ENCODE peak calls at places on chromosomes 6 and 20, in six cellular contexts. One of them, this sample, is unnamed.

GRCh38 chr6:62013719-62014118 is 272.3 kb downstream of the KHDRBS2 start:
- DNase-seq in lung: no peak
- DNase-seq in fibroblast of mammary gland: no peak
- DNase-seq in BJ: no peak
- DNase-seq in left ventricle myocardium inferior: no peak
- DNase-seq in cardiac fibroblast: no peak
- DNase-seq in this sample: no peak

GRCh38 chr6:107185570-107185969 is 70.3 kb upstream of the BEND3 start:
- DNase-seq in left ventricle myocardium inferior: no peak
- DNase-seq in lung: peak
- DNase-seq in fibroblast of mammary gland: peak
- DNase-seq in BJ: no peak
- DNase-seq in cardiac fibroblast: peak
- DNase-seq in this sample: no peak

GRCh38 chr6:169789146-169789943 is 37.9 kb downstream of the ERMARD start:
- DNase-seq in cardiac fibroblast: no peak
- DNase-seq in left ventricle myocardium inferior: no peak
- DNase-seq in lung: no peak
- DNase-seq in BJ: no peak
- DNase-seq in fibroblast of mammary gland: no peak
- DNase-seq in this sample: no peak

GRCh38 chr6:100366419-100366818 is 98.3 kb downstream of the SIM1 start:
- DNase-seq in BJ: no peak
- DNase-seq in cardiac fibroblast: peak
- DNase-seq in fibroblast of mammary gland: peak
- DNase-seq in left ventricle myocardium inferior: no peak
- DNase-seq in lung: no peak
- DNase-seq in this sample: no peak

GRCh38 chr6:104421650-104422049 is 438.1 kb downstream of the HACE1 start:
- DNase-seq in left ventricle myocardium inferior: no peak
- DNase-seq in cardiac fibroblast: no peak
- DNase-seq in BJ: no peak
- DNase-seq in lung: no peak
- DNase-seq in fibroblast of mammary gland: no peak
- DNase-seq in this sample: no peak

GRCh38 chr6:7532232-7532631 is 9.2 kb upstream of the DSP start:
- DNase-seq in BJ: no peak
- DNase-seq in cardiac fibroblast: no peak
- DNase-seq in lung: peak
- DNase-seq in left ventricle myocardium inferior: no peak
- DNase-seq in fibroblast of mammary gland: no peak
- DNase-seq in this sample: no peak

GRCh38 chr6:85004283-85005010 is 240.0 kb upstream of the TBX18 start:
- DNase-seq in left ventricle myocardium inferior: peak
- DNase-seq in fibroblast of mammary gland: peak
- DNase-seq in lung: no peak
- DNase-seq in BJ: no peak
- DNase-seq in cardiac fibroblast: peak
- DNase-seq in this sample: no peak

GRCh38 chr6:79076160-79076559 is 1.9 kb downstream of the PHIP start:
- DNase-seq in fibroblast of mammary gland: peak
- DNase-seq in lung: no peak
- DNase-seq in BJ: no peak
- DNase-seq in left ventricle myocardium inferior: no peak
- DNase-seq in cardiac fibroblast: peak
- DNase-seq in this sample: no peak

GRCh38 chr6:56746767-56747504 is 104.2 kb upstream of the DST start:
- DNase-seq in left ventricle myocardium inferior: no peak
- DNase-seq in fibroblast of mammary gland: no peak
- DNase-seq in cardiac fibroblast: no peak
- DNase-seq in lung: no peak
- DNase-seq in BJ: no peak
- DNase-seq in this sample: no peak

GRCh38 chr6:52904562-52905279 is 4.8 kb downstream of the GSTA3 start:
- DNase-seq in cardiac fibroblast: peak
- DNase-seq in BJ: no peak
- DNase-seq in lung: no peak
- DNase-seq in left ventricle myocardium inferior: no peak
- DNase-seq in fibroblast of mammary gland: peak
- DNase-seq in this sample: no peak

GRCh38 chr20:58891076-58891685 is 38.7 kb downstream of the GNAS start:
- DNase-seq in left ventricle myocardium inferior: peak
- DNase-seq in lung: peak
- DNase-seq in fibroblast of mammary gland: peak
- DNase-seq in cardiac fibroblast: peak
- DNase-seq in BJ: no peak
- DNase-seq in this sample: no peak

GRCh38 chr20:40160151-40160550 is 528.9 kb downstream of the MAFB start:
- DNase-seq in fibroblast of mammary gland: peak
- DNase-seq in BJ: no peak
- DNase-seq in cardiac fibroblast: peak
- DNase-seq in lung: peak
- DNase-seq in left ventricle myocardium inferior: peak
- DNase-seq in this sample: peak

GRCh38 chr6:127131275-127131674 is 12.8 kb downstream of the RSPO3 start:
- DNase-seq in lung: no peak
- DNase-seq in fibroblast of mammary gland: no peak
- DNase-seq in left ventricle myocardium inferior: no peak
- DNase-seq in cardiac fibroblast: no peak
- DNase-seq in BJ: no peak
- DNase-seq in this sample: no peak

GRCh38 chr20:23180451-23180921 is 94.4 kb upstream of the CD93 start:
- DNase-seq in lung: no peak
- DNase-seq in left ventricle myocardium inferior: peak
- DNase-seq in cardiac fibroblast: peak
- DNase-seq in fibroblast of mammary gland: no peak
- DNase-seq in BJ: no peak
- DNase-seq in this sample: no peak

GRCh38 chr6:118876814-118877213 is 17.1 kb upstream of the ASF1A start:
- DNase-seq in fibroblast of mammary gland: peak
- DNase-seq in cardiac fibroblast: peak
- DNase-seq in lung: no peak
- DNase-seq in BJ: no peak
- DNase-seq in left ventricle myocardium inferior: no peak
- DNase-seq in this sample: no peak

GRCh38 chr6:140909156-140909555 is 1223.6 kb upstream of the GJE1 start:
- DNase-seq in fibroblast of mammary gland: peak
- DNase-seq in BJ: no peak
- DNase-seq in lung: no peak
- DNase-seq in left ventricle myocardium inferior: no peak
- DNase-seq in cardiac fibroblast: no peak
- DNase-seq in this sample: no peak

GRCh38 chr6:699319-699718 is 6.4 kb upstream of the EXOC2 start:
- DNase-seq in cardiac fibroblast: peak
- DNase-seq in BJ: no peak
- DNase-seq in left ventricle myocardium inferior: no peak
- DNase-seq in fibroblast of mammary gland: peak
- DNase-seq in lung: no peak
- DNase-seq in this sample: no peak

GRCh38 chr6:15621203-15622044 is 41.4 kb downstream of the DTNBP1 start:
- DNase-seq in lung: peak
- DNase-seq in fibroblast of mammary gland: peak
- DNase-seq in left ventricle myocardium inferior: peak
- DNase-seq in BJ: no peak
- DNase-seq in cardiac fibroblast: peak
- DNase-seq in this sample: no peak

GRCh38 chr6:63347599-63347998 is 27.8 kb upstream of the LGSN start:
- DNase-seq in left ventricle myocardium inferior: no peak
- DNase-seq in cardiac fibroblast: peak
- DNase-seq in BJ: peak
- DNase-seq in fibroblast of mammary gland: peak
- DNase-seq in lung: no peak
- DNase-seq in this sample: no peak

GRCh38 chr6:150633466-150633795 is 33.7 kb downstream of the PLEKHG1 start:
- DNase-seq in left ventricle myocardium inferior: no peak
- DNase-seq in cardiac fibroblast: no peak
- DNase-seq in lung: no peak
- DNase-seq in fibroblast of mammary gland: no peak
- DNase-seq in BJ: no peak
- DNase-seq in this sample: no peak
- H3K4me3 ChIP-seq in left ventricle myocardium inferior: no peak
- H3K4me3 ChIP-seq in cardiac fibroblast: no peak
- H3K4me3 ChIP-seq in lung: no peak
- H3K4me3 ChIP-seq in fibroblast of mammary gland: no peak
- H3K4me3 ChIP-seq in BJ: no peak
- H3K4me3 ChIP-seq in this sample: peak

DNA sequence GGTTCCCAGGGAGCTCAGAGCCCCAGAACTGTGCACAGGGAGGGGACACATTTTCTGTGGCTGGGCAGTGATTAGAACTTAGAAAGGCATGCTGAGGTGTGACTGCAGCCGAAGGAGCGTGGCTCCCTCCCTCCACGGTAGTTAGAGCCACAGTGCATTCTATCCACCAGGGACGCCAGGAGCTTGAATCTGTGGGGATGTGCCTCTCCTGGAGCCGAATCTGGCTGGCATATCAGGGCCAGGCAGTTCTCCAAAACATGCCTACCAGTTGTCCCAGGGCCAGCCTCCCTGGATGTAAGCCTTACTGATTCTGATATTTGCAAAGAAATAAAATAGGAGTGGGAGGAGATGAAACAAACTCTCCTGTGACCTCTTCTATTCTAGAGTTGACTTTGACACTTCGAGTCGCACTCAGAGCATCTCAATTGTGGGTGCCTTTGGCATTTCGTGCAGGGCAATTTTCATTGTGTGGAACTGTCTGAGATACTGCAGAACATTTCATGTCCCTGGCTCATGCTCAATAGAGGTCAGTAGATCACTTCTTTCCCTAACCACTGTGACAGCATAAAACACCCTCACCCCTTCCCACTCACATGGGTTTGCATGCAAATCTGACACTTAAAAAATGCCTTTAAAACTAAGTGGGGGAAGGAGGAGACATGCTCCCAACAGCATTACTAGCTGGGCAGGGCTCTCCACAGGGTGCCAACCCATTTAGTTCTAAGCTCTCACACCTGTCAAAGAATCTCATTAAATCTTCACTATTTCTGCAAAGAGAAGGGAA is 379.0 kb downstream of the PREX1 start:
- DNase-seq in lung: no peak
- DNase-seq in left ventricle myocardium inferior: no peak
- DNase-seq in cardiac fibroblast: no peak
- DNase-seq in BJ: no peak
- DNase-seq in fibroblast of mammary gland: no peak
- DNase-seq in this sample: no peak
- H3K4me3 ChIP-seq in lung: no peak
- H3K4me3 ChIP-seq in left ventricle myocardium inferior: no peak
- H3K4me3 ChIP-seq in cardiac fibroblast: no peak
- H3K4me3 ChIP-seq in BJ: no peak
- H3K4me3 ChIP-seq in fibroblast of mammary gland: no peak
- H3K4me3 ChIP-seq in this sample: no peak

DNA sequence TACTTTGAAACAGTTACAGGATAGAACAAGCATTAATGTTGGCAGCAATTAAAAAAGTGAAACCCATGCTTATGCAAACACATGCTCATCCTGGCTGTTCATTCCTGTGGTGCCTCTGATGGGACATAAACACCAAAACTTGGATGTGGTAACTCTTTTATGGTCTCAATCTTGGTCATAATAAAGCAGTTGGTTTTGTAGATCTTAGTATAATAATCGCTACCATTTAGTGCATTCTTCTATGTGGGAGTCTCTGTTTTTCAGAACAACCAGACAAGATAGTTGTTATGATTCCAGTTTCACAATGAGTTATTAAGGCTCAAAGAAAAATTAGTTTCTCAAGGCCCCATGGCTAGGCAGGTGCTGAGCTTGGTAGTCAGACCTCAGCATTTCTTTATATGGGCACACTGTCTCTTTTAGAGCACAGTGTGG is 184.0 kb downstream of the UTRN start:
- DNase-seq in BJ: no peak
- DNase-seq in left ventricle myocardium inferior: no peak
- DNase-seq in fibroblast of mammary gland: no peak
- DNase-seq in lung: no peak
- DNase-seq in cardiac fibroblast: no peak
- DNase-seq in this sample: no peak
- H3K4me3 ChIP-seq in BJ: no peak
- H3K4me3 ChIP-seq in left ventricle myocardium inferior: no peak
- H3K4me3 ChIP-seq in fibroblast of mammary gland: no peak
- H3K4me3 ChIP-seq in lung: no peak
- H3K4me3 ChIP-seq in cardiac fibroblast: no peak
- H3K4me3 ChIP-seq in this sample: no peak

DNA sequence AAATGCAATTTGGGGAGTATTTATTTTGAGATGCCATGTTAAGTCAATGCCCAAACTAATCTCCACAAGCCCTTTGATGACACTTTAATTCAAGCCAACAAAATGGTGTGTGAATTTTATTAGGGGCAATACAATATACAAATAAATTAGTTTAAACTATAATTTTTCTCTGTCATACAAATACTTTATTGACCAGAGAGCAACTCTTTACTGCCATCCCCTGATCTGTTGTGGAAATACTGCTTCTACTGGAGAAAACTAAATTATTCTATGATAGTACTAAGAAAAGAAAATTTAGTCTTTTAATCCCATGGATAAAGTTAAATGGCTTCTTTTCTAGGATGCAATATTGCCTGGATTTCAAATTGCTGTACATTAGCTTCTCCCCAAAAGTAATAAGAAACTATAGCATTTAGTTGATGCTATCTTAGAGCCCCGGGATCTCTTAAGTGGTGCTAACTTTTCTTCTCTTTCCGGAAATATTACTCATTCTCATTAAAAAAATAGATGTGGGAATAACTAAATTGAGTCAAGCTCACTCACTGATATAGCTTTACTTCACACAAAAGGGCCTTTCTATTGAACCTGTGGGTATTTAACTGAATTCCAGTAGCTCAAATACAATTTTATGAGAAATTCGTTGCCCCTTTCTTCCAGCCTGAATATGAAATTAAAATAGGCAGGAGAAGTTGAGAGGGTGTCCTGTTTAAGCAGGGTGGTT is 49.2 kb downstream of the SMPDL3A start:
- DNase-seq in BJ: no peak
- DNase-seq in cardiac fibroblast: peak
- DNase-seq in fibroblast of mammary gland: peak
- DNase-seq in lung: no peak
- DNase-seq in left ventricle myocardium inferior: no peak
- DNase-seq in this sample: no peak
- H3K4me3 ChIP-seq in BJ: no peak
- H3K4me3 ChIP-seq in cardiac fibroblast: no peak
- H3K4me3 ChIP-seq in fibroblast of mammary gland: no peak
- H3K4me3 ChIP-seq in lung: no peak
- H3K4me3 ChIP-seq in left ventricle myocardium inferior: no peak
- H3K4me3 ChIP-seq in this sample: no peak

GRCh38 chr20:63640086-63640485 is 13.1 kb downstream of the STMN3 start:
- DNase-seq in left ventricle myocardium inferior: no peak
- DNase-seq in lung: no peak
- DNase-seq in cardiac fibroblast: no peak
- DNase-seq in BJ: no peak
- DNase-seq in fibroblast of mammary gland: no peak
- DNase-seq in this sample: no peak
- H3K4me3 ChIP-seq in left ventricle myocardium inferior: peak
- H3K4me3 ChIP-seq in lung: no peak
- H3K4me3 ChIP-seq in cardiac fibroblast: no peak
- H3K4me3 ChIP-seq in BJ: no peak
- H3K4me3 ChIP-seq in fibroblast of mammary gland: no peak
- H3K4me3 ChIP-seq in this sample: peak

GRCh38 chr6:54070025-54070424 is 41.2 kb upstream of the MLIP start:
- DNase-seq in lung: no peak
- DNase-seq in fibroblast of mammary gland: no peak
- DNase-seq in cardiac fibroblast: no peak
- DNase-seq in left ventricle myocardium inferior: no peak
- DNase-seq in BJ: no peak
- DNase-seq in this sample: no peak
- H3K4me3 ChIP-seq in lung: no peak
- H3K4me3 ChIP-seq in fibroblast of mammary gland: no peak
- H3K4me3 ChIP-seq in cardiac fibroblast: no peak
- H3K4me3 ChIP-seq in left ventricle myocardium inferior: peak
- H3K4me3 ChIP-seq in BJ: no peak
- H3K4me3 ChIP-seq in this sample: no peak

This sample was measured in ascending aorta.